ENCODE peak calls at places on chromosomes 2 and 18, in eight cellular contexts. G, R, V, Q, E, Y, J and U are unnamed samples.

GRCh38 chr2:240436626-240437180 is 1.2 kb downstream of the GPC1 start:
- DNase-seq in G (no peak), R (no peak), V (no peak), Q (no peak), E (no peak), Y (no peak), J (no peak), U (peak; percentile 71)

GRCh38 chr2:97673187-97673914 is 3.8 kb downstream of the C2orf92 start:
- DNase-seq in G (no peak), R (no peak), V (no peak), Q (no peak), E (no peak), Y (no peak), J (peak; percentile 21), U (no peak)

GRCh38 chr2:220165401-220165800 is 538.0 kb downstream of the SLC4A3 start:
- DNase-seq in G (no peak), R (peak; percentile 27), V (no peak), Q (no peak), E (no peak), Y (no peak), J (no peak), U (no peak)

GRCh38 chr18:58484989-58485962 is 143.6 kb downstream of the ALPK2 start:
- DNase-seq in G (no peak), R (peak; percentile 47), V (no peak), Q (no peak), E (no peak), Y (no peak), J (no peak), U (no peak)

GRCh38 chr2:176494949-176495353 is 225.7 kb downstream of the MTX2 start:
- DNase-seq in G (no peak), R (no peak), V (no peak), Q (peak; percentile 76), E (no peak), Y (no peak), J (no peak), U (peak; percentile 63)

GRCh38 chr2:215060851-215061541 is 77.4 kb downstream of the ABCA12 start:
- DNase-seq in G (no peak), R (no peak), V (peak; percentile 27), Q (no peak), E (no peak), Y (no peak), J (no peak), U (no peak)

GRCh38 chr2:26412091-26412673 is 10.5 kb downstream of the DRC1 start:
- DNase-seq in G (no peak), R (no peak), V (no peak), Q (no peak), E (no peak), Y (no peak), J (no peak), U (no peak)

GRCh38 chr18:76265375-76266225 is 229.4 kb downstream of the ZNF516 start:
- DNase-seq in G (no peak), R (no peak), V (no peak), Q (no peak), E (no peak), Y (no peak), J (no peak), U (peak; percentile 61)

GRCh38 chr2:4556136-4556535 is 852.8 kb downstream of the DCDC2C start:
- DNase-seq in G (no peak), R (no peak), V (no peak), Q (no peak), E (peak; percentile 61), Y (no peak), J (no peak), U (no peak)

GRCh38 chr2:200129756-200130462 is 174.5 kb downstream of the MAIP1 start:
- DNase-seq in G (no peak), R (no peak), V (no peak), Q (no peak), E (no peak), Y (no peak), J (no peak), U (no peak)

GRCh38 chr2:147630585-147630984 is 214.2 kb upstream of the ACVR2A start:
- DNase-seq in G (no peak), R (peak; percentile 30), V (no peak), Q (no peak), E (no peak), Y (no peak), J (no peak), U (no peak)

GRCh38 chr2:232838406-232838874 is 31.6 kb upstream of the SNORC start:
- DNase-seq in G (peak; percentile 8), R (peak; percentile 76), V (no peak), Q (no peak), E (peak; percentile 77), Y (no peak), J (no peak), U (no peak)

GRCh38 chr2:88452980-88453582 is 588 bp upstream of the FOXI3 start:
- DNase-seq in G (no peak), R (no peak), V (no peak), Q (no peak), E (peak; percentile 31), Y (no peak), J (no peak), U (no peak)

GRCh38 chr2:42063383-42064171 is 15.8 kb downstream of the PKDCC start:
- DNase-seq in G (no peak), R (no peak), V (no peak), Q (no peak), E (no peak), Y (no peak), J (no peak), U (no peak)

GRCh38 chr2:208033701-208034502 is 8.6 kb upstream of the PLEKHM3 start:
- DNase-seq in G (peak; percentile 16), R (peak; percentile 78), V (no peak), Q (no peak), E (peak; percentile 59), Y (peak; percentile 68), J (no peak), U (no peak)

GRCh38 chr2:70282439-70282838 is 11.1 kb downstream of the SNRPG start:
- DNase-seq in G (no peak), R (no peak), V (no peak), Q (no peak), E (no peak), Y (no peak), J (no peak), U (no peak)

GRCh38 chr2:183799761-183800160 is 675.5 kb downstream of the NUP35 start:
- DNase-seq in G (no peak), R (no peak), V (no peak), Q (no peak), E (no peak), Y (no peak), J (no peak), U (no peak)

GRCh38 chr2:102143450-102143985 is 972 bp downstream of the IL1R1 start:
- DNase-seq in G (no peak), R (no peak), V (peak; percentile 43), Q (no peak), E (peak; percentile 49), Y (no peak), J (no peak), U (no peak)
- H3K9me3 ChIP-seq in G (no peaks in the 10 kb centered on the region), R (no peaks in the 10 kb centered on the region), V (peaks cover 31% of the 10 kb centered on the region), Q (peaks cover 53% of the 10 kb centered on the region), E (peaks cover 4% of the 10 kb centered on the region), Y (no peaks in the 10 kb centered on the region), J (peaks cover 29% of the 10 kb centered on the region), U (peaks cover 25% of the 10 kb centered on the region)

DNA sequence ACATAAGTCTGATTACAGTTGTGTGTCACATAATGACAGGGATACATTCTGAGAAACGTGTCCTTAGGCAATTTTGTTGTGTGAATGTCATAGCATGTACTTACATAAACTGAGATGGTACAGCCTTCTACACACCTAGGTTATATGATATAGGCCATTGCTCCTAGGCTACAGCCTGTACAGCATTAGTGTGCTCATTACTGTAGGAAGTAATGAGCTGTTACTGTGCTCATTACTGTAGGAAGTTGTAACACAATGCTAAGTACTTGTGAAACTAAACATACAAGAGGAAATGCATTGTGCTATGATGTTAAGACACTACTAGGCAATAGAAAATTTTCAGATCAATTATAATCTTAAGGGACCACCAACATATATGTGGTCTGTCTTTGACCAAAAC is 72.8 kb downstream of the UPP2 start:
- DNase-seq in G (no peak), R (no peak), V (no peak), Q (no peak), E (no peak), Y (no peak), J (no peak), U (no peak)
- H3K4me3 ChIP-seq in G (no peak overlapping the region), R (no peak overlapping the region), V (no peak overlapping the region), Q (no peak overlapping the region), E (no peak overlapping the region), Y (no peak overlapping the region), J (no peak overlapping the region), U (no peak overlapping the region)

DNA sequence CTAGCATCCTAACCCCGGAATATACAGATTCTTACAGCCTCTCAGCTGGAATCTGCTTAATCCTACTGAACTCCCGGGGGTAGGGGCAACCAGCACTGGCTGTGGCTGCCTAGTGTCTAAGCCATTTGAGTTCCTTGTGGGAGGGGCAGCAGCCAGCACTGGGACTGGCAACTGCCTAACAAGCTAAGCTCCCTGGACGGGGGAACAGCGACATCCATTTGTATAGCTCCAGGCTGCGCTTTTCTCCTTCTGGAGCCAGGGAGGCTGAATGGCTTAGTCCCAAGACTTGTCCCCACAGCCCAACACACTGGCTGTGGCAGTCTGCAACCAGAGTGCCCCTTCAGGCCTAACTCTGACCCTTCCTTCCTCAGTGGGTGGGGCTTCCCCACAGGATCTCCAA is 787.2 kb downstream of the METTL4 start:
- DNase-seq in G (no peak), R (no peak), V (no peak), Q (no peak), E (no peak), Y (no peak), J (no peak), U (no peak)
- H3K9me3 ChIP-seq in G (no peaks in the 10 kb centered on the region), R (no peaks in the 10 kb centered on the region), V (no peaks in the 10 kb centered on the region), Q (no peaks in the 10 kb centered on the region), E (peaks cover 8% of the 10 kb centered on the region), Y (no peaks in the 10 kb centered on the region), J (no peaks in the 10 kb centered on the region), U (no peaks in the 10 kb centered on the region)

GRCh38 chr2:102664439-102665042 is 45.2 kb downstream of the SLC9A2 start:
- DNase-seq in G (peak; percentile 2), R (peak; percentile 74), V (no peak), Q (no peak), E (no peak), Y (peak; percentile 87), J (no peak), U (no peak)

GRCh38 chr2:102660574-102660973 is 41.2 kb downstream of the SLC9A2 start:
- DNase-seq in G (no peak), R (no peak), V (no peak), Q (no peak), E (no peak), Y (no peak), J (no peak), U (no peak)

GRCh38 chr2:102660070-102660469 is 40.7 kb downstream of the SLC9A2 start:
- DNase-seq in G (no peak), R (peak; percentile 66), V (no peak), Q (no peak), E (no peak), Y (no peak), J (no peak), U (no peak)

GRCh38 chr2:102661846-102662245 is 42.5 kb downstream of the SLC9A2 start:
- DNase-seq in G (no peak), R (no peak), V (no peak), Q (no peak), E (no peak), Y (no peak), J (no peak), U (no peak)

DNA sequence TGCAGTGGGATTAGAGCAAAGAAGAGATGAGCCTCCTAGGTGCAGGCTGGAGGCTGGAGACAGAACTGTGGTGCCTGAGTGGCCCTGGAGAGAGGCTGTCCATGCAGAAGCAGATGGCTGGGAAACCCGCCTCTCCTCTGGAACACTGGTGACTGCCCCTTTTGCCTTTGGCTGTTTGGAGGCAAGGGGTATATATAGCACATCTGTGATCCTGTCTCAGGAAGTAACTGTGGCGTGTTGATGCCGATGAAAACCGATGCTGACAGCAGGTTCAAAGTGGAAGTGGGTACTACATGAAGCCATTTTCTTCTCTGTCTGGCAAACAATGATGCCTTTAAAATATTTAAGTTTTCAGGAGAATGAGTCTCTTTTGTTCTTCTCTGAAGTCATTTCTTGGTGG is 43.5 kb downstream of the SLC9A2 start:
- DNase-seq in G (peak; percentile 36), R (no peak), V (no peak), Q (no peak), E (no peak), Y (no peak), J (no peak), U (no peak)
- H3K4me3 ChIP-seq in G (no peak overlapping the region), R (no peak overlapping the region), V (no peak overlapping the region), Q (no peak overlapping the region), E (no peak overlapping the region), Y (no peak overlapping the region), J (no peak overlapping the region), U (no peak overlapping the region)